ENCODE peak calls at places on chromosomes 16 and 17, in six cellular contexts. G, W, F, H, C and O are unnamed samples. For H3K4me1, the result is how much of the 10 kb centered on the place peaks cover.

GRCh38 chr17:76404976-76405563 is 20.7 kb downstream of the SPHK1 start:
- DNase-seq in C (peak), G (no peak), H (no peak), W (no peak), F (no peak), O (peak)

GRCh38 chr16:56997931-56998330 is 8.6 kb downstream of the NLRC5 start:
- DNase-seq in W (no peak), G (no peak), H (no peak), C (no peak), F (no peak), O (no peak)

GRCh38 chr17:63647936-63648335 is 25.7 kb downstream of the MAP3K3 start:
- DNase-seq in H (no peak), C (no peak), G (no peak), W (no peak), F (no peak), O (no peak)

GRCh38 chr16:2896480-2897010 is 13.5 kb downstream of the FLYWCH2 start:
- DNase-seq in H (no peak), G (no peak), C (no peak), W (no peak), F (no peak), O (no peak)

GRCh38 chr16:49594706-49595534 is 221.3 kb downstream of the C16orf78 start:
- DNase-seq in C (peak), H (no peak), F (no peak), W (no peak), G (no peak), O (no peak)

GRCh38 chr16:10322723-10323527 is 62.9 kb upstream of the ATF7IP2 start:
- DNase-seq in F (peak), H (no peak), C (no peak), W (no peak), G (no peak), O (no peak)

GRCh38 chr16:3716831-3717234 is 491 bp downstream of the TRAP1 start:
- DNase-seq in W (no peak), F (peak), G (no peak), C (no peak), H (peak), O (no peak)

GRCh38 chr17:66468241-66469087 is 166.1 kb downstream of the PRKCA start:
- DNase-seq in W (peak), C (no peak), F (no peak), H (no peak), G (no peak), O (no peak)

GRCh38 chr16:65936096-65936495 is 430.4 kb upstream of the CDH5 start:
- DNase-seq in F (no peak), C (no peak), W (peak), H (no peak), G (no peak), O (no peak)

GRCh38 chr16:68711421-68712139 is 25.5 kb upstream of the CDH1 start:
- DNase-seq in H (no peak), W (no peak), F (no peak), C (no peak), G (no peak), O (peak)

GRCh38 chr16:81558077-81558443 is 113.5 kb downstream of the CMIP start:
- DNase-seq in F (no peak), G (no peak), C (no peak), W (no peak), H (no peak), O (no peak)

GRCh38 chr16:73483934-73484712 is 436.2 kb upstream of the ZFHX3 start:
- DNase-seq in F (no peak), C (no peak), W (no peak), G (no peak), H (no peak), O (no peak)

GRCh38 chr17:59330314-59330942 is 1.0 kb upstream of the YPEL2 start:
- DNase-seq in G (peak), F (peak), W (no peak), C (peak), H (peak), O (peak)

GRCh38 chr16:65698943-65699342 is 577.1 kb upstream of the CDH11 start:
- DNase-seq in F (peak), G (no peak), W (no peak), H (peak), C (no peak), O (no peak)

GRCh38 chr17:1649844-1650409 is at the start of gene RILP:
- DNase-seq in W (no peak), F (peak), H (no peak), G (peak), C (peak), O (peak)

GRCh38 chr16:2190002-2190658 is 6.3 kb downstream of the CASKIN1 start:
- DNase-seq in G (no peak), C (no peak), F (no peak), H (no peak), W (no peak), O (no peak)

GRCh38 chr17:48294989-48295892 is 134.8 kb downstream of the SKAP1 start:
- DNase-seq in C (no peak), W (no peak), H (no peak), G (no peak), F (no peak), O (no peak)

GRCh38 chr16:8026450-8026849 is 563.9 kb downstream of the TMEM114 start:
- DNase-seq in H (peak), W (no peak), F (peak), G (no peak), C (no peak), O (no peak)

GRCh38 chr16:1915732-1916653 is 2.2 kb downstream of the HS3ST6 start:
- DNase-seq in H (peak), G (no peak), W (no peak), F (no peak), C (no peak), O (no peak)

GRCh38 chr16:15950167-15950854 is 895 bp downstream of the ABCC1 start:
- DNase-seq in G (no peak), W (peak), C (no peak), H (peak), F (peak), O (no peak)

GRCh38 chr16:9966569-9967157 is 215.6 kb downstream of the GRIN2A start:
- DNase-seq in C (no peak), H (no peak), W (no peak), F (no peak), G (no peak), O (no peak)

GRCh38 chr17:48373882-48374281 is 56.1 kb downstream of the SKAP1 start:
- DNase-seq in H (no peak), W (no peak), G (no peak), C (no peak), F (no peak), O (no peak)

GRCh38 chr17:4833941-4834501 is 881 bp downstream of the MINK1 start:
- DNase-seq in W (peak), C (no peak), G (peak), H (peak), F (peak), O (no peak)

GRCh38 chr17:2796164-2797140 is at the start of gene RAP1GAP2:
- DNase-seq in G (peak), C (peak), H (no peak), F (no peak), W (no peak), O (peak)

GRCh38 chr17:65690626-65691310 is 129.3 kb upstream of the AXIN2 start:
- DNase-seq in F (no peak), W (no peak), G (no peak), H (no peak), C (no peak), O (no peak)

GRCh38 chr16:64540449-64540848 is 581.4 kb downstream of the CDH11 start:
- DNase-seq in H (no peak), C (no peak), F (no peak), W (no peak), G (no peak), O (no peak)

GRCh38 chr17:65099941-65100315 is 37.2 kb upstream of the RGS9 start:
- DNase-seq in W (peak), H (no peak), C (peak), G (no peak), F (no peak), O (peak)

GRCh38 chr17:79362086-79362995 is 248.5 kb downstream of the RBFOX3 start:
- DNase-seq in H (no peak), G (no peak), F (no peak), W (no peak), C (no peak), O (no peak)

GRCh38 chr16:51110618-51111234 is 40.3 kb downstream of the SALL1 start:
- DNase-seq in F (no peak), H (no peak), W (no peak), C (no peak), G (no peak), O (no peak)

GRCh38 chr16:66604376-66605176 is at the start of gene CMTM3:
- DNase-seq in F (peak), W (peak), C (peak), H (peak), G (peak), O (peak)

GRCh38 chr16:8505327-8505991 is 84.9 kb downstream of the TMEM114 start:
- DNase-seq in W (no peak), F (no peak), C (no peak), H (peak), G (no peak), O (no peak)

GRCh38 chr16:73231969-73232554 is 184.1 kb upstream of the ZFHX3 start:
- DNase-seq in G (no peak), F (no peak), C (no peak), W (no peak), H (no peak), O (no peak)

GRCh38 chr17:40810505-40810904 is 10.7 kb upstream of the KRT28 start:
- DNase-seq in F (no peak), H (no peak), C (no peak), G (no peak), W (peak), O (no peak)

DNA sequence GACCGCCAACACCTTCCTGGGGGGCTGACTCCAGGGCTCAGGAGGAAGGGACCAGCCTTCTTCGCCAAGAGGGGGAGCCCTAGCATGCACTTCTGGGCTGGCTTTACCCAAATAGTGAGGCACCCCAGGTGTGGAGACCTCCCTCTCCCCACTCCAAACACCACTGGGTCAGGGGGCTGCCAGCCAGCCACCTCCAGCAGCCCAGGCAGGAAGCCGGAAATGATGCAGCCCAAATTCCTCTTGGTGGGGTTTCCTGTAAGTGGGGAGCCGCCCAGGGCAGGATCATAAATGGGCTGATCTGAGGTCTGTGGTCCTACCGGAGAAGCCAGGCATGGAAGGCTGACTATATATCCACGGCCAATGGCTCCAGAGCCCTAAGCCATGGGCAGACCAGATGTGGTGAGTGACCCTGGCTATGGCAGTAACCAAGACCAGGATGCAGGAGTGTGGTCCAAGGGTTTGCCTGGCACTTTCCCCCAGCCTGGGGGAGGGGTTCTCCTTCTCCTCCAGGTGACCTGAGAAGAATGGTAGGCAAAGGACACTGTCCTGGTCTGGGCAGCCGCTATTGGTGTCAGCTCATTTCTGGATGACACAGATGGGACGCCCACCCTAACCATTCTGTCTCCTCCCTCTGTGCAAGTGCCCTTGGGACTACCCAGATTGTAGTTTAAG is 4.2 kb downstream of the GIT1 start:
- DNase-seq in H (no peak), G (peak), C (peak), W (no peak), F (no peak), O (no peak)
- TF ChIP-seq CTCF in H (peak), G (no peak), C (peak), W (peak), F (peak), O (peak)

DNA sequence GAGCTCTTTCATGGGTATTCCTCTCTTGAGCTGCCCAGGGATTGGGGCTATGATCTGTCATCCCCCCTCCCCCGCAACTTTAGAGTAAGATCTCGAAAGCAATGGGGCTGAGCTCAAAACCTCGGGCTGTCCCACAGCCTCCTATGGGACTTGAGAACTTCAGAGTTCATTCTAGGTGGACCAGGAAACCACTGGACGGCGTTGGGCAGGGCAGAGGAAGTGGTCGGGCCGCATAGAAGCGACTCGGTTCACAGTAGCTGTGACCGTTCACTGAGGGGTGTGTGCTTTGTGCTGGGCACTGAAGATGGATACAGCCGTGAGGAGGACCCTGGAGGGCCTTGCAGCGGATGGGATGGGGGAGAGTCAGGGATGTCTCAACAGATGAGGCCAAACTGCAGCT is 292.0 kb downstream of the CPPED1 start:
- DNase-seq in W (no peak), G (no peak), C (no peak), H (no peak), F (no peak), O (no peak)
- H3K4me1 ChIP-seq in W (under half), G (under half), C (under half), H (under half), F (under half), O (under half)

DNA sequence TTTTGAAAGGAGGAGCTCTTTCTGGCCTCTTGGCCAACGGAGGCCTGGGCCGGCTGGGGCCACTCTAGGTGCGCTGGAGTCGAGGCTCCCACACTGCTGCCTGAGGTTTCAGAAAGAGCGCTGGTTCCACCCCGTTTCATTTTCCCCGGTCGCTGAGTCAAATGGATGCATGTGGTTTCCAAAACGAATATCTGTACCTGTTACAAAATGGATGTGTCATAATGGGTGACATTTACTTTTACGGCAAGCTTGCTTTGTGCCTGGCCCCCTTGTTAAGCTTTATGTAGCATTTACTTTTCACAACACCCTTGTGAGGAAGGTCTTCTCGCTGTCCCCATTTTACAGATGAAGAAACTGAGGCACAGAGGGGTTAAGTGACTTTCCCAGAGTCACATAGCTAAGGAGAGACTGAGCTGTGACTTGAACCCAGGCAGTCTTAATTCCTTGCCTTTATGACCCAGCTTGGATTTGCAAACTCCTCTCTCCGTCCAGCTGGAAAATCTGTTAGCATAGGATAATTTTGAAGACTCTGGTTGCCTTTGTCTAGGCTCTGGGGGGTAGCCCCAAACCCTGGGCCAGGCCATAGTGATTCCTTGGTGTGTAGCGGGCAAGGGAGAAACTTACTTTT is 10.6 kb downstream of the KSR1 start:
- DNase-seq in C (no peak), H (no peak), G (peak), W (no peak), F (no peak), O (no peak)
- H3K4me3 ChIP-seq in C (no peak), H (no peak), G (no peak), W (no peak), F (no peak), O (no peak)

DNA sequence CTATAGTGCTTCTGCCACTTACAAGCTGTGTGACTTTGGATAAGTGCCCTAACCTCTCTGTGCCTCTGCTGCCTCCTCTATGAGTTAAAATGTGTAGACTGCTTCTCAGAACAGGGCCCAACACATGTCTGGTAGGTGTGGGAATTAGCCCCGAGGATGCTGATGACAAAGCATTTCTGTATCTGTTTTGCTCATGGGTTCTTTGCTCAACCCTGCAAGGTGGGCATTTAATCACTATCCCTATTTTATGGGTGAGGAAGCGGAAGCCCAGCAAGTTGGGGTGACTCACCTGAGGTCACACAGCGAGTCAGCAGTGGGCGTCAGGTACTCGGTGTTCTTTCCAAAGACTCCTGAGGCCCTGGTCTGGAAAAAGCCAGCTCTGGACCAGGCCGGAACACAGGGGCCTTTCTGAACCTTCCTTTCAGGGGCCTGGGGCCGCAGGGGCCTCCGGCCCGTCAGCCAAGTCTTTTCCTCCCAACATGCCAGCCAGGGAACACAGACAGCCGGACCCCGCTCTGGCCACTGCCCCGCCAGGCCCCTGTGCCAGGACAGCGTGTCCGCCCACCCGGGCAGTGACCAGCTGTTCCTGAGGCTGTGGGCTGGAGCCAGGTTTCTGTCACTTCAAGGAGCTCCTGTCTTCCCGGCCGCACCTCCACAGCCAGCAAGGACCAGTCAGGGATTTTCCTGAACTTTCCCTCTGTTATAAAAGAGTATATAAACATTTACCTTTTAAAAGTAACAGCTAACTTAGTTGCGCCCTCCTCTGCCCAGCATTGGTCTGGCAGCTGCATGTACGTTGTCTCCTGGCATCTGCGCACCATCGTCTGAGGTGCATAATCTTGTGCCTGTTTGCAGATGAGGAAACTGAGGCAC is 62.5 kb downstream of the SREBF1 start:
- DNase-seq in H (no peak), W (peak), G (no peak), F (no peak), C (no peak), O (peak)
- TF ChIP-seq CTCF in H (peak), W (peak), G (peak), F (peak), C (peak), O (peak)